ENCODE peak calls at places on chromosome 13, in seven cellular contexts. K is stimulated activated CD4-positive, alpha-beta T cell treated with anti-CD3 and anti-CD28 coated beads, Interleukin-1b, Interleukin-23, amount 100 ng/mL, for 48 hours; E is left cardiac atrium; A is cardiac fibroblast; P is GM12891; H is stimulated activated naive B cell treated with anti-CD40 and anti-IgM and Interleukin-4, amounts not matched to agents 10 μg/mL and 1 μg/mL and 100 μg/mL, for 72 hours; Z is NCI-H460. B is an unnamed sample.

GRCh38 chr13:76791290-76791664 is 94.9 kb downstream of the KCTD12 start:
- DNase-seq in P (no peak), Z (no peak), A (peak), H (no peak), K (no peak), E (no peak), B (no peak)

GRCh38 chr13:42751693-42752092 is 29.7 kb upstream of the FAM216B start:
- DNase-seq in A (no peak), E (no peak), P (no peak), K (no peak), H (no peak), Z (no peak), B (no peak)

GRCh38 chr13:79659161-79659560 is 178.2 kb downstream of the NDFIP2 start:
- DNase-seq in H (no peak), Z (no peak), A (peak), E (peak), K (no peak), P (no peak), B (peak)

GRCh38 chr13:60431108-60431700 is 34.2 kb downstream of the TDRD3 start:
- DNase-seq in E (no peak), Z (peak), P (no peak), K (no peak), A (peak), H (no peak), B (peak)

GRCh38 chr13:97809576-97809975 is 143.9 kb upstream of the IPO5 start:
- DNase-seq in H (no peak), P (no peak), Z (no peak), E (no peak), K (no peak), A (peak), B (no peak)

GRCh38 chr13:62482351-62482750 is 1066.7 kb upstream of the PCDH20 start:
- DNase-seq in E (no peak), H (no peak), P (no peak), K (no peak), Z (no peak), A (no peak), B (no peak)

GRCh38 chr13:104799152-104799551 is 1732.9 kb upstream of the SLC10A2 start:
- DNase-seq in E (no peak), Z (no peak), H (no peak), K (no peak), A (no peak), P (no peak), B (no peak)

GRCh38 chr13:47146136-47146535 is 249.3 kb upstream of the HTR2A start:
- DNase-seq in Z (no peak), P (no peak), A (no peak), E (no peak), H (no peak), K (no peak), B (no peak)

GRCh38 chr13:54210397-54211050 is 1181.9 kb downstream of the OLFM4 start:
- DNase-seq in K (no peak), Z (peak), H (no peak), A (no peak), P (no peak), E (no peak), B (no peak)

GRCh38 chr13:73000027-73000674 is 58.7 kb upstream of the KLF5 start:
- DNase-seq in A (peak), E (no peak), H (no peak), Z (no peak), P (no peak), K (no peak), B (peak)

GRCh38 chr13:48508001-48508400 is 24.9 kb downstream of the RCBTB2 start:
- DNase-seq in A (no peak), H (no peak), Z (no peak), P (no peak), K (no peak), E (no peak), B (no peak)

GRCh38 chr13:43036386-43037220 is 13.2 kb downstream of the DNAJC15 start:
- DNase-seq in P (no peak), H (no peak), Z (no peak), E (peak), A (no peak), K (no peak), B (no peak)